ENCODE peak calls at places on chromosomes 13 and 19, in eight cellular contexts. M is CD4-positive, alpha-beta T cell; X is IMR-90; W is pancreas; Y is PC-3; Z is colonic mucosa; J is psoas muscle; Q is Karpas-422. F is an unnamed sample. For H3K27me3, the result is how much of the 10 kb centered on the place peaks cover.

GRCh38 chr19:10764340-10764894 is 46.5 kb downstream of the DNM2 start:
- DNase-seq in W (no peak), Z (peak), X (no peak), Y (no peak), Q (no peak), J (no peak), M (no peak), F (no peak)

GRCh38 chr19:2047076-2047448 is 4.0 kb downstream of the MKNK2 start:
- DNase-seq in Z (no peak), X (no peak), Q (no peak), Y (no peak), J (no peak), M (no peak), W (no peak), F (no peak)

GRCh38 chr13:36244073-36244472 is 29.7 kb upstream of the SOHLH2 start:
- DNase-seq in X (no peak), M (no peak), Z (no peak), W (no peak), J (no peak), Q (no peak), Y (peak), F (no peak)

GRCh38 chr13:26529441-26529840 is 28.0 kb upstream of the WASF3 start:
- DNase-seq in Q (peak), Z (peak), X (peak), Y (peak), W (no peak), J (peak), M (no peak), F (no peak)

GRCh38 chr19:5330307-5330720 is 10.3 kb downstream of the PTPRS start:
- DNase-seq in W (no peak), X (no peak), J (no peak), Y (no peak), Q (no peak), Z (no peak), M (no peak), F (no peak)

GRCh38 chr13:114225610-114226009 is 9.1 kb upstream of the CDC16 start:
- DNase-seq in Y (no peak), X (no peak), W (no peak), Z (no peak), Q (no peak), M (no peak), J (no peak), F (no peak)

GRCh38 chr19:6481541-6482342 is at the start of gene DENND1C:
- DNase-seq in Q (peak), Z (no peak), X (no peak), M (peak), W (no peak), Y (peak), J (peak), F (no peak)

GRCh38 chr13:23378009-23378632 is 55.4 kb downstream of the SACS start:
- DNase-seq in Z (peak), Q (peak), W (no peak), M (peak), X (peak), J (no peak), Y (peak), F (no peak)

GRCh38 chr19:55376381-55376933 is at the start of gene TMEM190:
- DNase-seq in J (no peak), W (no peak), Z (no peak), X (no peak), Y (no peak), M (no peak), Q (no peak), F (no peak)

GRCh38 chr19:13997637-13997962 is 8.5 kb downstream of the RFX1 start:
- DNase-seq in Y (no peak), M (no peak), Z (no peak), X (no peak), Q (no peak), W (no peak), J (peak), F (no peak)

GRCh38 chr13:97710797-97711196 is 242.7 kb upstream of the IPO5 start:
- DNase-seq in W (no peak), J (no peak), Q (no peak), Z (no peak), M (no peak), X (no peak), Y (no peak), F (no peak)

GRCh38 chr19:1651061-1651547 is 1.3 kb downstream of the TCF3 start:
- DNase-seq in Y (no peak), J (no peak), M (peak), W (peak), X (peak), Q (peak), Z (peak), F (no peak)

GRCh38 chr13:24923305-24923640 is 159.3 kb downstream of the RNF17 start:
- DNase-seq in Y (peak), M (no peak), J (no peak), Z (no peak), Q (peak), X (peak), W (no peak), F (no peak)

GRCh38 chr13:97328222-97328790 is 105.7 kb upstream of the RAP2A start:
- DNase-seq in Q (no peak), X (peak), M (no peak), J (no peak), Y (no peak), W (no peak), Z (no peak), F (peak)

GRCh38 chr13:87311165-87311564 is 360.0 kb upstream of the SLITRK5 start:
- DNase-seq in Z (no peak), J (no peak), X (no peak), Y (no peak), W (no peak), M (no peak), Q (no peak), F (no peak)

GRCh38 chr19:55146648-55147218 is 2.3 kb downstream of the TNNT1 start:
- DNase-seq in X (no peak), W (no peak), J (no peak), Z (peak), Y (peak), M (no peak), Q (no peak), F (no peak)

GRCh38 chr13:82719987-82720386 is 1162.3 kb downstream of the SLITRK1 start:
- DNase-seq in Y (no peak), X (no peak), Q (no peak), Z (no peak), J (no peak), M (no peak), W (no peak), F (no peak)

GRCh38 chr13:26787961-26788360 is 27.4 kb upstream of the GPR12 start:
- DNase-seq in W (no peak), Y (no peak), Z (no peak), X (no peak), J (no peak), M (no peak), Q (no peak), F (no peak)

GRCh38 chr13:19862511-19863313 is 737 bp downstream of the ZMYM5 start:
- DNase-seq in J (peak), Y (peak), Q (peak), M (peak), X (peak), W (peak), Z (peak), F (no peak)

GRCh38 chr13:100394005-100394695 is 194.4 kb downstream of the GGACT start:
- DNase-seq in M (no peak), Y (no peak), J (no peak), Z (no peak), X (peak), W (no peak), Q (no peak), F (no peak)

GRCh38 chr13:112445411-112446271 is 69.5 kb downstream of the SPACA7 start:
- DNase-seq in Z (peak), Y (no peak), X (no peak), M (no peak), Q (no peak), J (no peak), W (peak), F (no peak)

GRCh38 chr13:98083936-98084335 is 59.0 kb upstream of the FARP1 start:
- DNase-seq in Y (no peak), Z (no peak), J (no peak), W (no peak), X (peak), Q (no peak), M (no peak), F (no peak)

GRCh38 chr13:47794963-47795362 is 206.1 kb downstream of the SUCLA2 start:
- DNase-seq in Z (no peak), J (no peak), M (no peak), X (peak), Y (peak), Q (peak), W (no peak), F (no peak)

GRCh38 chr13:91546865-91547264 is 148.4 kb downstream of the GPC5 start:
- DNase-seq in J (no peak), Q (no peak), W (no peak), M (no peak), Z (no peak), X (peak), Y (no peak), F (no peak)

GRCh38 chr19:1791879-1792278 is 20.2 kb downstream of the ATP8B3 start:
- DNase-seq in W (no peak), J (no peak), Y (no peak), X (no peak), M (no peak), Q (no peak), Z (no peak), F (no peak)

GRCh38 chr19:16118489-16119033 is 6.9 kb downstream of the RAB8A start:
- DNase-seq in Y (no peak), Q (peak), X (no peak), J (no peak), M (no peak), Z (no peak), W (no peak), F (no peak)

DNA sequence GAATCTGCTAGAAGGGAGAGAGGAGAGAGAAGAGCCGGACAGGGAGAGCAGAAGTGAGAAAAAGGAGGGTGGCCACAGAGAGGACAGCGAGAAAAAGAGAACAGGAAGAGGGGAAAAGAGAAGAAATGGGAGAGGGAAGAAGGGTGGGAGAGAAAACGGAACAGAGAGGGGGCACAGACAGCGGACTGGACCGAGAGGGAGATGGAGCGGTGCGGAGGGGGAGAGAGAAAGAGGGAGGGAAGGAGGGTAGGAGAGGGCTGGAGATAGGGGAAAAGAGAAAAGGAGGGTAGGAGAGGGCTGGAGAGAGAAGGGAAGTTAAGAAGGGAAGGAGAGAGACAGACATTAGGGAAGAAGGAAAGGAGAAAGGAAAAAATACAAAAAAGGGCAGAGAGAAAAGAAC is 12.1 kb upstream of the GARIN5A start:
- DNase-seq in J (no peak), W (no peak), Z (no peak), X (no peak), Y (no peak), Q (no peak), M (no peak), F (no peak)
- H3K27me3 ChIP-seq in J (under half), W (under half), Z (under half), X (under half), Y (under half), Q (under half), M (under half), F (under half)

GRCh38 chr13:94878721-94879120 is 166.4 kb upstream of the SOX21 start:
- DNase-seq in X (no peak), Q (no peak), Y (no peak), J (no peak), M (no peak), Z (no peak), W (no peak), F (no peak)
- H3K27me3 ChIP-seq in X (under half), Q (under half), Y (under half), J (under half), M (under half), Z (under half), W (under half), F (under half)

GRCh38 chr19:7865262-7865911 is 8.8 kb downstream of the PRR36 start:
- DNase-seq in X (no peak), W (no peak), J (no peak), Q (peak), M (no peak), Y (no peak), Z (no peak), F (no peak)
- H3K27me3 ChIP-seq in X (under half), W (under half), J (under half), Q (under half), M (under half), Y (under half), Z (under half), F (under half)

GRCh38 chr13:52776726-52777125 is 37.1 kb upstream of the CNMD start:
- DNase-seq in Q (no peak), X (no peak), M (no peak), W (no peak), Z (no peak), Y (no peak), J (no peak), F (no peak)
- H3K27me3 ChIP-seq in Q (under half), X (under half), M (under half), W (under half), Z (under half), Y (under half), J (under half), F (under half)

GRCh38 chr19:17681505-17682125 is 6.5 kb downstream of the UNC13A start:
- DNase-seq in Z (peak), Q (peak), Y (peak), J (peak), M (no peak), W (no peak), X (peak), F (no peak)
- H3K27me3 ChIP-seq in Z (under half), Q (under half), Y (under half), J (under half), M (half or more), W (under half), X (under half), F (half or more)

F was measured in breast epithelium.